ENCODE peak calls at places on chromosomes 1 and 21, in five cellular contexts. J, G, Y, X and Z are unnamed samples.
A peak's percentile ranks its signal among the peaks of the same experiment; 100 is the strongest.

GRCh38 chr1:41357451-41358151 is 3.6 kb upstream of the FOXO6 start:
- DNase-seq in J (peak; percentile 80), G (no peak), Y (peak; percentile 25), X (no peak), Z (peak; percentile 72)

GRCh38 chr1:181095763-181096184 is 7.3 kb downstream of the IER5 start:
- DNase-seq in J (no peak), G (no peak), Y (no peak), X (no peak), Z (no peak)

GRCh38 chr1:46798820-46799219 is at the start of gene CYP4B1:
- DNase-seq in J (no peak), G (no peak), Y (peak; percentile 23), X (peak; percentile 2), Z (no peak)

GRCh38 chr1:235673981-235674380 is 24.4 kb upstream of the GNG4 start:
- DNase-seq in J (no peak), G (no peak), Y (no peak), X (no peak), Z (peak; percentile 82)

GRCh38 chr1:65075123-65075976 is 72.7 kb upstream of the AK4 start:
- DNase-seq in J (peak; percentile 63), G (peak; percentile 77), Y (peak; percentile 14), X (peak; percentile 63), Z (peak; percentile 70)

GRCh38 chr1:9866836-9867235 is 43.1 kb upstream of the CLSTN1 start:
- DNase-seq in J (no peak), G (no peak), Y (no peak), X (no peak), Z (no peak)

GRCh38 chr1:32494711-32495337 is 30.0 kb downstream of the ZBTB8B start:
- DNase-seq in J (no peak), G (peak; percentile 20), Y (no peak), X (no peak), Z (no peak)

GRCh38 chr1:89523597-89524368 is 846 bp upstream of the LRRC8B start:
- DNase-seq in J (peak; percentile 42), G (peak; percentile 39), Y (no peak), X (peak; percentile 67), Z (peak; percentile 85)

GRCh38 chr21:17051054-17051453 is 461.8 kb upstream of the CXADR start:
- DNase-seq in J (peak; percentile 16), G (no peak), Y (peak; percentile 4), X (no peak), Z (no peak)

GRCh38 chr1:51661081-51661518 is 44.2 kb downstream of the OSBPL9 start:
- DNase-seq in J (peak; percentile 98), G (peak; percentile 96), Y (peak; percentile 31), X (no peak), Z (no peak)

GRCh38 chr1:90133133-90133532 is 138.2 kb downstream of the ZNF326 start:
- DNase-seq in J (peak; percentile 44), G (peak; percentile 21), Y (peak; percentile 6), X (peak; percentile 37), Z (peak; percentile 80)

GRCh38 chr1:246567258-246568235 is 1.3 kb downstream of the CNST start:
- DNase-seq in J (peak; percentile 80), G (peak; percentile 89), Y (no peak), X (no peak), Z (peak; percentile 44)

GRCh38 chr1:94302497-94302896 is 65.1 kb upstream of the ARHGAP29 start:
- DNase-seq in J (peak; percentile 39), G (no peak), Y (peak; percentile 47), X (no peak), Z (no peak)

GRCh38 chr1:60427194-60427593 is 353.6 kb upstream of the C1orf87 start:
- DNase-seq in J (peak; percentile 0), G (peak; percentile 41), Y (no peak), X (no peak), Z (no peak)

GRCh38 chr21:38236232-38236631 is 20.6 kb upstream of the KCNJ15 start:
- DNase-seq in J (peak; percentile 55), G (no peak), Y (no peak), X (no peak), Z (no peak)

GRCh38 chr1:116377564-116378529 is 4.8 kb downstream of the ATP1A1 start:
- DNase-seq in J (peak; percentile 92), G (peak; percentile 97), Y (peak; percentile 64), X (no peak), Z (no peak)

GRCh38 chr1:12544992-12545391 is 73.0 kb downstream of the DHRS3 start:
- DNase-seq in J (no peak), G (no peak), Y (no peak), X (peak; percentile 26), Z (no peak)

GRCh38 chr21:44816761-44817505 is 929 bp downstream of the SUMO3 start:
- DNase-seq in J (no peak), G (no peak), Y (no peak), X (no peak), Z (no peak)

GRCh38 chr1:84756455-84757082 is 66.3 kb upstream of the SSX2IP start:
- DNase-seq in J (no peak), G (no peak), Y (no peak), X (no peak), Z (peak; percentile 30)

GRCh38 chr1:51241119-51241518 is 5.0 kb downstream of the RNF11 start:
- DNase-seq in J (no peak), G (no peak), Y (no peak), X (no peak), Z (no peak)

GRCh38 chr1:117540532-117540931 is 65.3 kb upstream of the TENT5C start:
- DNase-seq in J (no peak), G (no peak), Y (no peak), X (no peak), Z (no peak)

GRCh38 chr21:46079357-46080170 is 18.3 kb upstream of the COL6A2 start:
- DNase-seq in J (peak; percentile 71), G (peak; percentile 69), Y (peak; percentile 57), X (no peak), Z (no peak)

GRCh38 chr1:25611843-25612242 is 4.7 kb upstream of the MAN1C1 start:
- DNase-seq in J (no peak), G (no peak), Y (no peak), X (no peak), Z (no peak)

GRCh38 chr1:68819190-68819829 is 322.4 kb upstream of the DEPDC1 start:
- DNase-seq in J (peak; percentile 13), G (peak; percentile 9), Y (no peak), X (peak; percentile 35), Z (peak; percentile 56)

GRCh38 chr1:154624756-154625643 is 17.0 kb upstream of the ADAR start:
- DNase-seq in J (peak; percentile 60), G (peak; percentile 95), Y (no peak), X (no peak), Z (no peak)

GRCh38 chr1:9823943-9824701 is at the start of gene CLSTN1:
- DNase-seq in J (peak; percentile 83), G (peak; percentile 87), Y (peak; percentile 88), X (peak; percentile 99), Z (peak; percentile 98)

GRCh38 chr1:12436817-12437599 is 181.0 kb downstream of the DHRS3 start:
- DNase-seq in J (peak; percentile 95), G (peak; percentile 91), Y (no peak), X (no peak), Z (no peak)

GRCh38 chr1:63074321-63074720 is 248.0 kb upstream of the FOXD3 start:
- DNase-seq in J (no peak), G (no peak), Y (no peak), X (peak; percentile 20), Z (no peak)

GRCh38 chr1:79373481-79374132 is 367.1 kb upstream of the ADGRL4 start:
- DNase-seq in J (peak; percentile 23), G (no peak), Y (peak; percentile 65), X (peak; percentile 13), Z (no peak)

GRCh38 chr1:97832490-97832889 is 88.3 kb downstream of the DPYD start:
- DNase-seq in J (peak; percentile 42), G (peak; percentile 8), Y (peak; percentile 51), X (no peak), Z (no peak)

GRCh38 chr1:23485002-23485332 is 988 bp upstream of the ASAP3 start:
- DNase-seq in J (no peak), G (no peak), Y (no peak), X (no peak), Z (no peak)

GRCh38 chr21:36981049-36981391 is 14.6 kb upstream of the HLCS start:
- DNase-seq in J (no peak), G (no peak), Y (no peak), X (no peak), Z (no peak)

GRCh38 chr1:220819627-220820026 is 32.9 kb downstream of the MTARC1 start:
- DNase-seq in J (no peak), G (no peak), Y (peak; percentile 91), X (no peak), Z (no peak)

GRCh38 chr1:158045639-158046038 is 52.2 kb downstream of the KIRREL1 start:
- DNase-seq in J (peak; percentile 84), G (peak; percentile 61), Y (peak; percentile 45), X (peak; percentile 80), Z (peak; percentile 60)

GRCh38 chr1:11985851-11986250 is 5.6 kb downstream of the MFN2 start:
- DNase-seq in J (no peak), G (peak; percentile 91), Y (no peak), X (no peak), Z (no peak)

GRCh38 chr21:36097427-36098230 is 27.8 kb downstream of the CBR1 start:
- DNase-seq in J (peak; percentile 93), G (peak; percentile 61), Y (no peak), X (no peak), Z (no peak)

GRCh38 chr1:66685670-66686069 is 66.6 kb upstream of the DYNLT5 start:
- DNase-seq in J (no peak), G (peak; percentile 44), Y (no peak), X (no peak), Z (no peak)

GRCh38 chr1:44030606-44031050 is 634 bp downstream of the SLC6A9 start:
- DNase-seq in J (peak; percentile 55), G (peak; percentile 39), Y (peak; percentile 50), X (peak; percentile 64), Z (peak; percentile 90)